ENCODE peak calls at places on chromosomes 2 and 18, in seven cellular contexts. K, X, A, I, M, F and Y are unnamed samples.

GRCh38 chr2:65075176-65075575 is 19.0 kb downstream of the CEP68 start:
- DNase-seq in I (no peak), M (no peak), A (no peak), F (no peak), X (no peak), K (no peak), Y (no peak)

GRCh38 chr2:69589973-69590652 is 53.4 kb downstream of the AAK1 start:
- DNase-seq in M (no peak), X (no peak), A (no peak), K (no peak), F (no peak), I (no peak), Y (no peak)

GRCh38 chr2:205892141-205893064 is 193.6 kb downstream of the INO80D start:
- DNase-seq in X (peak; percentile 51), M (peak; percentile 88), A (no peak), K (no peak), F (no peak), I (no peak), Y (no peak)

GRCh38 chr2:231924889-231925275 is 1.3 kb downstream of the NPPC start:
- DNase-seq in I (no peak), M (no peak), F (no peak), K (no peak), X (no peak), A (no peak), Y (no peak)

GRCh38 chr2:158484892-158485556 is 28.3 kb downstream of the PKP4 start:
- DNase-seq in X (no peak), K (no peak), M (no peak), F (no peak), A (no peak), I (no peak), Y (no peak)

GRCh38 chr18:37124511-37124910 is 295.6 kb downstream of the KIAA1328 start:
- DNase-seq in I (no peak), K (no peak), F (no peak), A (no peak), M (peak; percentile 47), X (no peak), Y (no peak)

GRCh38 chr18:22822024-22822423 is 111.1 kb upstream of the RBBP8 start:
- DNase-seq in M (peak; percentile 93), F (no peak), A (no peak), X (no peak), I (no peak), K (no peak), Y (no peak)

GRCh38 chr2:101152195-101153076 is 1.3 kb upstream of the TBC1D8 start:
- DNase-seq in K (peak; percentile 54), X (peak; percentile 40), I (peak; percentile 40), F (no peak), A (peak; percentile 4), M (no peak), Y (peak; percentile 16)

GRCh38 chr2:158817596-158817995 is 22.5 kb downstream of the DAPL1 start:
- DNase-seq in A (no peak), K (no peak), X (no peak), M (no peak), F (no peak), I (no peak), Y (no peak)

GRCh38 chr2:30235008-30235655 is 3.8 kb downstream of the LBH start:
- DNase-seq in X (no peak), I (peak; percentile 50), A (peak; percentile 37), K (no peak), F (peak; percentile 71), M (no peak), Y (no peak)

GRCh38 chr2:28338046-28338753 is 54.5 kb upstream of the FOSL2 start:
- DNase-seq in A (no peak), F (no peak), X (no peak), I (no peak), K (no peak), M (peak; percentile 96), Y (no peak)

GRCh38 chr2:169711751-169712509 is 17.7 kb downstream of the PHOSPHO2 start:
- DNase-seq in X (no peak), F (no peak), I (no peak), A (no peak), M (no peak), K (no peak), Y (no peak)

GRCh38 chr18:50560681-50561629 is 1.1 kb downstream of the MAPK4 start:
- DNase-seq in A (no peak), F (no peak), I (no peak), K (no peak), X (peak; percentile 26), M (no peak), Y (no peak)

GRCh38 chr2:216765810-216766259 is 70.5 kb upstream of the IGFBP5 start:
- DNase-seq in F (no peak), X (no peak), A (no peak), M (no peak), I (no peak), K (no peak), Y (no peak)

GRCh38 chr2:11692966-11693521 is 23.0 kb upstream of the NTSR2 start:
- DNase-seq in F (peak; percentile 48), M (no peak), K (peak; percentile 73), I (peak; percentile 67), A (peak; percentile 53), X (peak; percentile 89), Y (peak; percentile 69)

GRCh38 chr2:14352067-14352466 is 280.4 kb upstream of the LRATD1 start:
- DNase-seq in X (no peak), A (no peak), M (no peak), F (no peak), K (no peak), I (no peak), Y (no peak)

GRCh38 chr2:235551965-235552364 is 58.1 kb downstream of the AGAP1 start:
- DNase-seq in K (peak; percentile 77), M (peak; percentile 22), X (peak; percentile 53), F (no peak), A (no peak), I (no peak), Y (no peak)

GRCh38 chr2:23684540-23685176 is 242.3 kb downstream of the ATAD2B start:
- DNase-seq in F (no peak), I (no peak), X (no peak), M (no peak), K (no peak), A (no peak), Y (no peak)